ENCODE peak calls at places on chromosomes 11 and 22, in nine cellular contexts. F is neuronal stem cell, G is ovary, J is substantia nigra, A is prostate gland, S is brain microvascular endothelial cell, U is right cardiac atrium, O is lung, Y is psoas muscle. V is an unnamed sample.

GRCh38 chr22:25282671-25283561 is 63.5 kb downstream of the CRYBB2 start:
- DNase-seq in Y (no peak), J (no peak), O (no peak), G (no peak), A (no peak), U (no peak), F (peak; percentile 18), S (no peak), V (no peak)

GRCh38 chr11:15912825-15913224 is 443.5 kb downstream of the SOX6 start:
- DNase-seq in U (no peak), S (no peak), Y (no peak), J (no peak), O (no peak), A (no peak), F (no peak), G (peak; percentile 45), V (no peak)

GRCh38 chr11:77040401-77040777 is 6.2 kb downstream of the B3GNT6 start:
- DNase-seq in S (no peak), O (no peak), J (no peak), U (no peak), F (no peak), Y (no peak), A (no peak), G (no peak), V (no peak)

GRCh38 chr11:62186195-62186594 is 3.8 kb upstream of the SCGB1D1 start:
- DNase-seq in J (no peak), O (no peak), U (no peak), A (no peak), S (no peak), G (no peak), Y (no peak), F (no peak), V (no peak)

GRCh38 chr11:65297026-65297667 is 17.5 kb upstream of the CDC42EP2 start:
- DNase-seq in O (no peak), S (no peak), U (peak; percentile 74), J (no peak), Y (no peak), F (no peak), A (no peak), G (no peak), V (no peak)

GRCh38 chr22:35921777-35922176 is 106.8 kb downstream of the RBFOX2 start:
- DNase-seq in U (no peak), G (no peak), S (peak; percentile 88), J (peak; percentile 20), F (peak; percentile 36), O (peak; percentile 55), A (peak; percentile 59), Y (peak; percentile 30), V (peak; percentile 82)

GRCh38 chr11:288328-289144 is at the start of gene PGGHG:
- DNase-seq in F (no peak), A (no peak), J (peak; percentile 34), G (peak; percentile 65), U (peak; percentile 94), O (peak; percentile 72), Y (peak; percentile 79), S (no peak), V (peak; percentile 43)

GRCh38 chr11:79062814-79063762 is 377.7 kb downstream of the TENM4 start:
- DNase-seq in G (no peak), A (no peak), S (peak; percentile 42), F (no peak), U (peak; percentile 43), J (peak; percentile 44), Y (no peak), O (no peak), V (peak; percentile 30)

GRCh38 chr11:31464436-31464835 is 45.0 kb downstream of the IMMP1L start:
- DNase-seq in Y (no peak), A (no peak), G (no peak), O (no peak), J (no peak), F (no peak), U (no peak), S (no peak), V (no peak)

GRCh38 chr11:126433989-126434949 is 78.8 kb downstream of the ST3GAL4 start:
- DNase-seq in Y (no peak), G (no peak), O (no peak), J (no peak), F (no peak), S (no peak), A (no peak), U (peak; percentile 64), V (no peak)

GRCh38 chr11:65592840-65593517 is 2.6 kb downstream of the KCNK7 start:
- DNase-seq in U (peak; percentile 58), O (no peak), F (no peak), Y (no peak), J (no peak), A (peak; percentile 64), S (no peak), G (no peak), V (no peak)

GRCh38 chr11:120750647-120751419 is 239.3 kb downstream of the GRIK4 start:
- DNase-seq in U (no peak), S (no peak), F (no peak), J (peak; percentile 41), A (no peak), Y (no peak), G (no peak), O (no peak), V (no peak)

GRCh38 chr11:9852465-9852864 is 188.6 kb downstream of the SWAP70 start:
- DNase-seq in S (peak; percentile 35), Y (no peak), O (no peak), A (no peak), G (no peak), U (no peak), J (no peak), F (no peak), V (no peak)

GRCh38 chr11:63371396-63371795 is 1.8 kb downstream of the SLC22A9 start:
- DNase-seq in F (no peak), Y (no peak), G (no peak), O (no peak), S (no peak), U (no peak), J (no peak), A (no peak), V (no peak)

GRCh38 chr11:63369971-63370588 is 495 bp downstream of the SLC22A9 start:
- DNase-seq in J (no peak), A (no peak), U (no peak), Y (no peak), S (no peak), F (no peak), O (no peak), G (no peak), V (no peak)

DNA sequence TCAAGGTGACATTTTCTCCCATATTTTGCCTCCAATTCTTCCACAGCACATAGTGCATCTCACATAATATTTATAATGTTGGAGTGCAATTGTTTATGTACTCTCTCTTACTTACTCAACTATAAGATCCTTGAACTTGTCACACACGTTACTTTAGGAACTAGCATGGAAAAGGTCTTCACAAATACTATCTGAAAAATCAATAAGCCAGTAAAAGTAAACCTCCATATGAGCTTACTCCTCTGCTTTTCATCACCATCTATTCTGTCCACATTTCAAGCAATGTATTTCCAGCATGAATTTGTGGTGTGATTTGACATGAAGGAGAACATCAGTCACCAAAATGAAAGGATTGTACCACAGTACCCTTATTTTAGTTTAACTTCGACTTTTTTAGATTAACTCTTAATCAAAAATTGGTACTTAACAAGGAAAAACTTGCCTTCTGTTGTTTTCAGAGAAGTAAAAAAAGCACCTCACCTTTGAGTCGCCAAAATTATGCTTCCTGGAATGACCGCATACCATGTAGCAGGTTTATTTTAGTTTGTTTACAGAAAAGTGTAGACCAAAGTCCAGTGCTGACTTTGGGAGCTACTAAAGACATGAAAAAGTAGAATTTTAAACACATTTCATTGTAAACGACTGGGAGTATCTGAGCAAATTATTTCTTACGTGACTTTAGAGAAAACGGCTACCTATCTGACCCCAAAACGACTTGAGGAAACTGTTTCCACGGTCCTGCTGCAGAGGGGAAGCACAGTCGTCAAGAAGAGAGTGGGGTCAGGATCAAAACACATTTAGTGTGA is at the start of gene SLC22A9:
- DNase-seq in G (no peak), U (no peak), S (no peak), J (no peak), O (no peak), Y (no peak), F (no peak), A (no peak), V (no peak)
- H3K27ac ChIP-seq in G (no peak within 1 kb of the TSS), U (no peak within 1 kb of the TSS), S (no peak within 1 kb of the TSS), J (no peak within 1 kb of the TSS), O (no peak within 1 kb of the TSS), Y (no peak within 1 kb of the TSS), F (no peak within 1 kb of the TSS), A (no peak within 1 kb of the TSS), V (no peak within 1 kb of the TSS)

GRCh38 chr11:118882489-118882888 is 1.2 kb upstream of the CXCR5 start:
- DNase-seq in A (no peak), J (no peak), F (no peak), U (no peak), Y (no peak), S (no peak), G (no peak), O (no peak), V (no peak)
- H3K27ac ChIP-seq in A (no peak overlapping the region), J (no peak overlapping the region), F (no peak overlapping the region), U (no peak overlapping the region), Y (no peak overlapping the region), S (no peak overlapping the region), G (no peak overlapping the region), O (no peak overlapping the region), V (no peak overlapping the region)

GRCh38 chr11:12746593-12747097 is 72.4 kb downstream of the TEAD1 start:
- DNase-seq in S (peak; percentile 89), J (peak; percentile 26), A (no peak), F (peak; percentile 75), O (no peak), Y (peak; percentile 60), G (peak; percentile 95), U (peak; percentile 90), V (peak; percentile 87)
- H3K27ac ChIP-seq in S (no peak overlapping the region), J (no peak overlapping the region), A (no peak overlapping the region), F (peak overlapping the region; percentile 76), O (no peak overlapping the region), Y (peak overlapping the region; percentile 81), G (peak overlapping the region; percentile 56), U (no peak overlapping the region), V (peak overlapping the region; percentile 82)

DNA sequence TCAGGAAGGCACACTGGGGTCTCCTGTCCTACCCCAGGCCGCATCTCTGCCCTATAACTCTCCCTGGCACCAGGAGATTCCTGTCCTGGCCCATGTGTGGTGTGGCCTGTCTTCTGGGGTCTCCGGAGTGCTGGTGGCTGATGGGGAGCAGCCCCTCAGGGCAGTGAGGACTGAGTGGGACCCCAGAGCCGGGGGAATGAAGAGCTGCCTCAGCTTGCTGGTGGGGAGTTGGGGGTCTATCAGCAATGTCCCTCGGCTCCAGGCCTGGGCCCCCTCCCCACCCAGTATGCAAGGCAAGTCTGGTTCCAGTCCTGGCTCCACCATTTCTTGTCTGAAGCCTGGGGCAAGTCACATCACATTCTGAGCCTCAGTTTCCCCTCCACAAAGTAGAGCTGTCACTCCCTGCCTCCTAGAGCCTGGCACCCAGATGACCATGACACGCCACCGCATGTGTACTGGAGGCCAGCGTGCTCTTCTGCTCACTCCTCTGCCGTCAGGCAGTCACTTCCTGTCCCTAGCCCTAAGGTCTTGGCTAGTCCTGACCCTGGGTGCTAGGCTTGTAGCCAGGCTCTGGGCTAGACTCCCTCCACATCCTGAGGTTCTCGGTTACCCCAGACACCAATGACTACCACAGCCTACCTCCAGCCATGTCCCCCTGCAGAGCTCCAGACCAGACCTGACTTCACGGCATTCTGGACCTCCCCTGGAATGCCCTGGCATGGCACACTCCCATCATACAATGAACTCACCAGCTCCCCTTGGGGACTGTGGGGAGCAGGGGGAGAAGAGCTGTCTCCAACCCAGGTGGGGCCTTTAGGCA is 12.8 kb downstream of the ARAP1 start:
- DNase-seq in A (no peak), Y (no peak), J (no peak), F (no peak), O (no peak), S (no peak), U (peak; percentile 62), G (no peak), V (no peak)
- H3K27ac ChIP-seq in A (no peak overlapping the region), Y (peak overlapping the region; percentile 9), J (peak overlapping the region; percentile 55), F (no peak overlapping the region), O (no peak overlapping the region), S (no peak overlapping the region), U (no peak overlapping the region), G (no peak overlapping the region), V (peak overlapping the region; percentile 35)

GRCh38 chr11:2426221-2426620 is 18.1 kb downstream of the TRPM5 start:
- DNase-seq in U (peak; percentile 43), G (no peak), A (no peak), J (no peak), O (no peak), Y (no peak), S (no peak), F (no peak), V (no peak)
- H3K27ac ChIP-seq in U (no peak overlapping the region), G (no peak overlapping the region), A (no peak overlapping the region), J (no peak overlapping the region), O (no peak overlapping the region), Y (no peak overlapping the region), S (no peak overlapping the region), F (no peak overlapping the region), V (no peak overlapping the region)

V was measured in gastrocnemius medialis.